ENCODE peak calls at places on chromosomes 12 and 14, in nine cellular contexts. M, I, D, T, G, E, Z, X and J are unnamed samples. For H3K4me1, the result is how much of the 10 kb centered on the place peaks cover.

GRCh38 chr12:6367065-6367968 is 8.0 kb downstream of the SCNN1A start:
- DNase-seq in M (no peak), I (no peak), D (no peak), T (peak), G (peak), E (peak), Z (no peak), X (no peak), J (peak)

GRCh38 chr12:269216-269615 is 6.6 kb upstream of the SLC6A13 start:
- DNase-seq in M (no peak), I (peak), D (no peak), T (no peak), G (no peak), E (no peak), Z (peak), X (no peak), J (no peak)

GRCh38 chr14:51636109-51636508 is 15.6 kb upstream of the FRMD6 start:
- DNase-seq in M (no peak), I (no peak), D (no peak), T (no peak), G (no peak), E (peak), Z (no peak), X (no peak), J (no peak)

GRCh38 chr14:102046337-102047278 is 40.2 kb downstream of the HSP90AA1 start:
- DNase-seq in M (peak), I (peak), D (peak), T (no peak), G (peak), E (peak), Z (peak), X (peak), J (peak)

GRCh38 chr14:105549481-105549880 is 23.1 kb downstream of the TMEM121 start:
- DNase-seq in M (no peak), I (no peak), D (no peak), T (no peak), G (no peak), E (no peak), Z (no peak), X (no peak), J (no peak)

GRCh38 chr14:100905166-100905565 is 1.6 kb upstream of the RTL1 start:
- DNase-seq in M (no peak), I (no peak), D (peak), T (no peak), G (no peak), E (peak), Z (no peak), X (no peak), J (no peak)

GRCh38 chr14:65258391-65258790 is 154.1 kb upstream of the FUT8 start:
- DNase-seq in M (peak), I (no peak), D (no peak), T (no peak), G (no peak), E (no peak), Z (peak), X (no peak), J (peak)

GRCh38 chr12:14896477-14897184 is 11.0 kb upstream of the MGP start:
- DNase-seq in M (no peak), I (peak), D (no peak), T (no peak), G (no peak), E (no peak), Z (peak), X (no peak), J (no peak)

GRCh38 chr12:66633676-66634075 is 45.2 kb downstream of the GRIP1 start:
- DNase-seq in M (no peak), I (no peak), D (no peak), T (no peak), G (no peak), E (no peak), Z (no peak), X (no peak), J (peak)

GRCh38 chr12:79927772-79928474 is 7.0 kb downstream of the PPP1R12A start:
- DNase-seq in M (no peak), I (no peak), D (no peak), T (peak), G (peak), E (no peak), Z (peak), X (no peak), J (no peak)

GRCh38 chr12:8996682-8997405 is 7.5 kb downstream of the KLRG1 start:
- DNase-seq in M (no peak), I (peak), D (no peak), T (no peak), G (no peak), E (no peak), Z (peak), X (no peak), J (no peak)

GRCh38 chr14:101761881-101762529 is 496 bp downstream of the PPP2R5C start:
- DNase-seq in M (no peak), I (peak), D (peak), T (peak), G (peak), E (peak), Z (peak), X (peak), J (peak)

GRCh38 chr12:6089041-6089823 is 35.2 kb downstream of the VWF start:
- DNase-seq in M (peak), I (peak), D (no peak), T (peak), G (no peak), E (no peak), Z (peak), X (peak), J (peak)

GRCh38 chr14:103073367-103073875 is 10.6 kb upstream of the LBHD2 start:
- DNase-seq in M (no peak), I (no peak), D (no peak), T (no peak), G (no peak), E (no peak), Z (no peak), X (no peak), J (no peak)

GRCh38 chr14:26281280-26281998 is 316.4 kb downstream of the NOVA1 start:
- DNase-seq in M (no peak), I (peak), D (no peak), T (no peak), G (no peak), E (no peak), Z (peak), X (peak), J (peak)

GRCh38 chr14:83706555-83706954 is 1823.4 kb upstream of the FLRT2 start:
- DNase-seq in M (no peak), I (no peak), D (peak), T (no peak), G (no peak), E (peak), Z (no peak), X (peak), J (no peak)

GRCh38 chr12:3263282-3263681 is 186.1 kb downstream of the TSPAN9 start:
- DNase-seq in M (no peak), I (no peak), D (no peak), T (no peak), G (no peak), E (no peak), Z (no peak), X (no peak), J (no peak)

GRCh38 chr12:25694072-25694471 is 141.0 kb upstream of the LMNTD1 start:
- DNase-seq in M (no peak), I (peak), D (no peak), T (no peak), G (no peak), E (peak), Z (peak), X (no peak), J (peak)

GRCh38 chr12:105706321-105706972 is 376.0 kb downstream of the C12orf75 start:
- DNase-seq in M (no peak), I (no peak), D (peak), T (no peak), G (no peak), E (no peak), Z (peak), X (peak), J (peak)

GRCh38 chr12:92574911-92575570 is 127.7 kb upstream of the PLEKHG7 start:
- DNase-seq in M (no peak), I (peak), D (peak), T (no peak), G (no peak), E (no peak), Z (no peak), X (no peak), J (no peak)

GRCh38 chr14:75295061-75295461 is 16.4 kb downstream of the FOS start:
- DNase-seq in M (no peak), I (peak), D (peak), T (no peak), G (no peak), E (peak), Z (peak), X (peak), J (peak)

GRCh38 chr12:75816892-75817291 is 214.7 kb downstream of the PHLDA1 start:
- DNase-seq in M (peak), I (no peak), D (no peak), T (peak), G (peak), E (no peak), Z (peak), X (no peak), J (peak)

GRCh38 chr12:14769837-14770494 is 33.3 kb downstream of the WBP11 start:
- DNase-seq in M (peak), I (peak), D (peak), T (peak), G (peak), E (peak), Z (peak), X (peak), J (peak)

GRCh38 chr12:98402081-98402480 is 113.3 kb upstream of the TMPO start:
- DNase-seq in M (peak), I (peak), D (no peak), T (no peak), G (no peak), E (no peak), Z (no peak), X (no peak), J (peak)

GRCh38 chr14:23067847-23068791 is 10.8 kb upstream of the CDH24 start:
- DNase-seq in M (no peak), I (no peak), D (no peak), T (no peak), G (no peak), E (no peak), Z (peak), X (no peak), J (no peak)

GRCh38 chr12:54859502-54859901 is 5.2 kb downstream of the MUCL1 start:
- DNase-seq in M (no peak), I (no peak), D (no peak), T (no peak), G (no peak), E (no peak), Z (no peak), X (peak), J (no peak)

GRCh38 chr12:2751686-2752085 is 43.1 kb upstream of the FKBP4 start:
- DNase-seq in M (no peak), I (no peak), D (peak), T (no peak), G (no peak), E (peak), Z (no peak), X (peak), J (no peak)

GRCh38 chr12:103401421-103401820 is 94.3 kb downstream of the C12orf42 start:
- DNase-seq in M (peak), I (peak), D (no peak), T (no peak), G (peak), E (no peak), Z (no peak), X (peak), J (peak)
- TF ChIP-seq EZH2phosphoT487 in M (no peak), I (no peak), D (no peak), T (no peak), G (no peak), E (no peak), Z (no peak), X (no peak), J (no peak)

DNA sequence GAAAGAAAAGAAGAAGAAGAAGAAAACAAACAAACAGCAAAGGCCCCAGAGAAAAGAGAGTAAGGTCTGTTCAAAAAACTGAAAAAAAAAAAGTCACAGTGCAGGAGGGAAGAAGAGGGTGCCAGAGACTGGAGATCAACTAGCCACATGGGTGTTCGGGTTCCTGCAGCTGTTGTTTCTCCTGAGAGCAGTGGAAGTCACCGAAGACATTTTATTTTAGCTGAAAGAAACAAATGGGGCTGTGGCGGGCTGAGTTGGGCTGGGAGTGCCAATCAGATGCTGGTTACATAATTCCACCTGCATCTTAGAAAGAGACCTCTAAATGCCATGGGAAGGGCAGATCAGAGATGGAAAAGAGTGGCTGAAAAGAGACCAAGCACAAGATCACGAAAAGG is 33.9 kb downstream of the ACTN1 start:
- DNase-seq in M (no peak), I (no peak), D (no peak), T (no peak), G (no peak), E (no peak), Z (no peak), X (no peak), J (no peak)
- H3K4me1 ChIP-seq in M (half or more), I (half or more), D (under half), T (under half), G (under half), E (half or more), Z (half or more), X (half or more), J (under half)

GRCh38 chr12:49705479-49706267 is 1.5 kb downstream of the FMNL3 start:
- DNase-seq in M (no peak), I (no peak), D (no peak), T (no peak), G (peak), E (peak), Z (peak), X (peak), J (peak)

GRCh38 chr12:49702676-49703228 is 4.5 kb downstream of the FMNL3 start:
- DNase-seq in M (no peak), I (no peak), D (no peak), T (no peak), G (no peak), E (no peak), Z (no peak), X (no peak), J (no peak)

GRCh38 chr12:49702009-49702408 is 5.2 kb downstream of the FMNL3 start:
- DNase-seq in M (no peak), I (no peak), D (no peak), T (no peak), G (peak), E (no peak), Z (no peak), X (no peak), J (no peak)

GRCh38 chr12:49706351-49707126 is 666 bp downstream of the FMNL3 start:
- DNase-seq in M (no peak), I (peak), D (peak), T (no peak), G (peak), E (peak), Z (peak), X (peak), J (no peak)

DNA sequence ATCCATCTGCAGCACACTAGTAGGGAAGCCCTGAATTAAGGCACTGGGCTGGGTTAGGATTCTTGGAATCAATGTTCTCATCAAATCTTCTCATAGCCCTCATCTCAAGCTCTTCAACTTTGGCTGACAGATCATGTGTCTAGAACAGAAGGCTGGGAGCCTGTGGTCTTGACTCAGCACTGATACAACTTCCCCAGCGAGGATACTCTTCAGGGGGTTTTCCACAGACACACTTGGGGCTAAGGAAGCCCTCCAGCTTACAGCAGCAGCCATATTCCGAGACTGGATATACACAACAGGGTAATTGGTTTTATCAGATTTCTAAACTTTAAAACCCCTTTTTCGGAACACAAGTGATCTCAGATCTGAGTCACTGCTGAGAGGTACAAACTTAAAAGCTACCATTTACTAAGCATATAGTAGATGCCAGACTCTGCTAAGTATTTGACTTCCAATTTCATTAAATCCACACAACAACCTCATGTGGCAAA is 3.5 kb downstream of the FMNL3 start:
- DNase-seq in M (no peak), I (no peak), D (no peak), T (no peak), G (peak), E (no peak), Z (peak), X (no peak), J (no peak)
- H3K4me3 ChIP-seq in M (no peak), I (no peak), D (no peak), T (no peak), G (no peak), E (peak), Z (peak), X (no peak), J (no peak)

GRCh38 chr12:16062611-16063010 is 151.5 kb downstream of the DERA start:
- DNase-seq in M (no peak), I (no peak), D (no peak), T (no peak), G (no peak), E (no peak), Z (peak), X (no peak), J (peak)
- TF ChIP-seq EZH2phosphoT487 in M (no peak), I (no peak), D (no peak), T (no peak), G (no peak), E (no peak), Z (no peak), X (no peak), J (no peak)

GRCh38 chr12:121808623-121809022 is 4.8 kb downstream of the SETD1B start:
- DNase-seq in M (no peak), I (no peak), D (no peak), T (no peak), G (no peak), E (no peak), Z (no peak), X (no peak), J (no peak)
- H3K4me1 ChIP-seq in M (under half), I (under half), D (under half), T (under half), G (half or more), E (under half), Z (under half), X (under half), J (under half)